ENCODE peak calls at places on chromosomes 7 and 10, in nine cellular contexts. One of them, this sample, is unnamed.

GRCh38 chr7:143331179-143331825 is 15.4 kb downstream of the CLCN1 start:
- DNase-seq in fibroblast of villous mesenchyme: peak
- DNase-seq in CD8-positive, alpha-beta T cell: no peak
- DNase-seq in cardiac muscle cell: no peak
- DNase-seq in B cell: no peak
- DNase-seq in A549: peak
- DNase-seq in AG04450: peak
- DNase-seq in esophagus muscularis mucosa: no peak
- DNase-seq in progenitor cell of endocrine pancreas: no peak
- DNase-seq in this sample: no peak

GRCh38 chr7:133678137-133678814 is 425.4 kb downstream of the EXOC4 start:
- DNase-seq in fibroblast of villous mesenchyme: no peak
- DNase-seq in CD8-positive, alpha-beta T cell: no peak
- DNase-seq in cardiac muscle cell: no peak
- DNase-seq in B cell: no peak
- DNase-seq in A549: no peak
- DNase-seq in AG04450: no peak
- DNase-seq in esophagus muscularis mucosa: no peak
- DNase-seq in progenitor cell of endocrine pancreas: no peak
- DNase-seq in this sample: no peak

GRCh38 chr10:36538945-36539586 is 586.3 kb upstream of the ANKRD30A start:
- DNase-seq in fibroblast of villous mesenchyme: peak
- DNase-seq in CD8-positive, alpha-beta T cell: no peak
- DNase-seq in cardiac muscle cell: no peak
- DNase-seq in B cell: no peak
- DNase-seq in A549: no peak
- DNase-seq in AG04450: no peak
- DNase-seq in esophagus muscularis mucosa: no peak
- DNase-seq in progenitor cell of endocrine pancreas: no peak
- DNase-seq in this sample: peak

GRCh38 chr7:2713978-2714377 is 26.0 kb downstream of the AMZ1 start:
- DNase-seq in fibroblast of villous mesenchyme: no peak
- DNase-seq in CD8-positive, alpha-beta T cell: no peak
- DNase-seq in cardiac muscle cell: no peak
- DNase-seq in B cell: no peak
- DNase-seq in A549: no peak
- DNase-seq in AG04450: no peak
- DNase-seq in esophagus muscularis mucosa: no peak
- DNase-seq in progenitor cell of endocrine pancreas: no peak
- DNase-seq in this sample: no peak

GRCh38 chr10:76469675-76470074 is 1038.3 kb downstream of the LRMDA start:
- DNase-seq in fibroblast of villous mesenchyme: no peak
- DNase-seq in CD8-positive, alpha-beta T cell: no peak
- DNase-seq in cardiac muscle cell: no peak
- DNase-seq in B cell: no peak
- DNase-seq in A549: no peak
- DNase-seq in AG04450: no peak
- DNase-seq in esophagus muscularis mucosa: no peak
- DNase-seq in progenitor cell of endocrine pancreas: no peak
- DNase-seq in this sample: no peak

GRCh38 chr7:77393261-77393660 is 22.9 kb downstream of the GSAP start:
- DNase-seq in fibroblast of villous mesenchyme: no peak
- DNase-seq in CD8-positive, alpha-beta T cell: no peak
- DNase-seq in cardiac muscle cell: no peak
- DNase-seq in B cell: no peak
- DNase-seq in A549: no peak
- DNase-seq in AG04450: no peak
- DNase-seq in esophagus muscularis mucosa: no peak
- DNase-seq in progenitor cell of endocrine pancreas: no peak
- DNase-seq in this sample: no peak

GRCh38 chr7:40151504-40151903 is 16.7 kb downstream of the SUGCT start:
- DNase-seq in fibroblast of villous mesenchyme: no peak
- DNase-seq in CD8-positive, alpha-beta T cell: no peak
- DNase-seq in cardiac muscle cell: no peak
- DNase-seq in B cell: no peak
- DNase-seq in A549: no peak
- DNase-seq in AG04450: no peak
- DNase-seq in esophagus muscularis mucosa: no peak
- DNase-seq in progenitor cell of endocrine pancreas: no peak
- DNase-seq in this sample: no peak

GRCh38 chr10:79116801-79117723 is 48.3 kb downstream of the ZMIZ1 start:
- DNase-seq in fibroblast of villous mesenchyme: peak
- DNase-seq in CD8-positive, alpha-beta T cell: no peak
- DNase-seq in cardiac muscle cell: peak
- DNase-seq in B cell: no peak
- DNase-seq in A549: no peak
- DNase-seq in AG04450: no peak
- DNase-seq in esophagus muscularis mucosa: no peak
- DNase-seq in progenitor cell of endocrine pancreas: no peak
- DNase-seq in this sample: no peak

GRCh38 chr7:23491502-23491901 is 21.2 kb upstream of the IGF2BP3 start:
- DNase-seq in fibroblast of villous mesenchyme: peak
- DNase-seq in CD8-positive, alpha-beta T cell: no peak
- DNase-seq in cardiac muscle cell: no peak
- DNase-seq in B cell: no peak
- DNase-seq in A549: no peak
- DNase-seq in AG04450: no peak
- DNase-seq in esophagus muscularis mucosa: no peak
- DNase-seq in progenitor cell of endocrine pancreas: no peak
- DNase-seq in this sample: no peak

GRCh38 chr7:128915271-128915819 is 4.8 kb upstream of the KCP start:
- DNase-seq in fibroblast of villous mesenchyme: no peak
- DNase-seq in CD8-positive, alpha-beta T cell: no peak
- DNase-seq in cardiac muscle cell: no peak
- DNase-seq in B cell: no peak
- DNase-seq in A549: no peak
- DNase-seq in AG04450: no peak
- DNase-seq in esophagus muscularis mucosa: no peak
- DNase-seq in progenitor cell of endocrine pancreas: no peak
- DNase-seq in this sample: no peak

GRCh38 chr10:103416436-103417147 is 20.2 kb downstream of the PDCD11 start:
- DNase-seq in fibroblast of villous mesenchyme: peak
- DNase-seq in CD8-positive, alpha-beta T cell: peak
- DNase-seq in cardiac muscle cell: peak
- DNase-seq in B cell: peak
- DNase-seq in A549: peak
- DNase-seq in AG04450: peak
- DNase-seq in esophagus muscularis mucosa: no peak
- DNase-seq in progenitor cell of endocrine pancreas: peak
- DNase-seq in this sample: peak

GRCh38 chr7:90432752-90433151 is 29.5 kb downstream of the CLDN12 start:
- DNase-seq in fibroblast of villous mesenchyme: no peak
- DNase-seq in CD8-positive, alpha-beta T cell: no peak
- DNase-seq in cardiac muscle cell: no peak
- DNase-seq in B cell: no peak
- DNase-seq in A549: no peak
- DNase-seq in AG04450: no peak
- DNase-seq in esophagus muscularis mucosa: no peak
- DNase-seq in progenitor cell of endocrine pancreas: no peak
- DNase-seq in this sample: no peak

GRCh38 chr10:124677871-124678565 is 66.2 kb downstream of the FAM53B start:
- DNase-seq in fibroblast of villous mesenchyme: peak
- DNase-seq in CD8-positive, alpha-beta T cell: no peak
- DNase-seq in cardiac muscle cell: peak
- DNase-seq in B cell: no peak
- DNase-seq in A549: no peak
- DNase-seq in AG04450: no peak
- DNase-seq in esophagus muscularis mucosa: no peak
- DNase-seq in progenitor cell of endocrine pancreas: no peak
- DNase-seq in this sample: no peak

DNA sequence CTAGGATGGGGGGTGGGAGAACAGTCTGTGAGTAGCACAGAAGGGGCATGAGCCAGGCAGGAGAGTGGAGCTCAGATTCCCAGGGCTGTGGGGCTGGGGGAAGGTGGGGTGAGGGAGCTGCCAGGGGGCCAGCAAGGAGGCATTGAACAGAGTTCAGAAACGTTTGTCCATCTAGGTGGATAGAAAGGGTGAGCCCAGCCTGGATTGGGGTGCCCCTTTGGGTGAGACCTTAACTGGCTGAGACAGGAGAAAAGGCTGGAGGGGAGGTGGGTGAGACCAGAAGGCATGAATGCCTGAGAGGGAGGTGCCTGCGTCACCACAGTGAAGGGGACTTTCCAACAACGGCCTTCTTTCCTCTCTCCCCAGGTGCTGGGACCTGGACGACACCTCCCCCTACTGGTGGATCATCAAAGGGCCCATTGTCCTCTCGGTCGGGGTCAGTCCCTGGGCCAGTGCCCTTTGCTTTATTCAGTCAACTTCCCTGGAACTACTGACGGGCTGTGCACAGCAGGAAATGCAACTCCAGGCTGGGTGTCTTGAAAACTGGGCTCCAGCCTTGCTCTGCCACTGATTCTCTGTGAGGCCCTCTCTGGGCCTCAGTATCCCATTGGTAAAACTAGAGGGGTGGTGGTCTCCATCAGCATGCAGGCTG is 11.0 kb downstream of the GHRHR start:
- DNase-seq in fibroblast of villous mesenchyme: peak
- DNase-seq in CD8-positive, alpha-beta T cell: peak
- DNase-seq in cardiac muscle cell: peak
- DNase-seq in B cell: peak
- DNase-seq in A549: peak
- DNase-seq in AG04450: no peak
- DNase-seq in esophagus muscularis mucosa: no peak
- DNase-seq in progenitor cell of endocrine pancreas: peak
- DNase-seq in this sample: peak
- TF ChIP-seq CTCF in fibroblast of villous mesenchyme: peak
- TF ChIP-seq CTCF in CD8-positive, alpha-beta T cell: no peak
- TF ChIP-seq CTCF in cardiac muscle cell: peak
- TF ChIP-seq CTCF in B cell: peak
- TF ChIP-seq CTCF in A549: peak
- TF ChIP-seq CTCF in AG04450: peak
- TF ChIP-seq CTCF in esophagus muscularis mucosa: peak
- TF ChIP-seq CTCF in progenitor cell of endocrine pancreas: peak
- TF ChIP-seq CTCF in this sample: peak

DNA sequence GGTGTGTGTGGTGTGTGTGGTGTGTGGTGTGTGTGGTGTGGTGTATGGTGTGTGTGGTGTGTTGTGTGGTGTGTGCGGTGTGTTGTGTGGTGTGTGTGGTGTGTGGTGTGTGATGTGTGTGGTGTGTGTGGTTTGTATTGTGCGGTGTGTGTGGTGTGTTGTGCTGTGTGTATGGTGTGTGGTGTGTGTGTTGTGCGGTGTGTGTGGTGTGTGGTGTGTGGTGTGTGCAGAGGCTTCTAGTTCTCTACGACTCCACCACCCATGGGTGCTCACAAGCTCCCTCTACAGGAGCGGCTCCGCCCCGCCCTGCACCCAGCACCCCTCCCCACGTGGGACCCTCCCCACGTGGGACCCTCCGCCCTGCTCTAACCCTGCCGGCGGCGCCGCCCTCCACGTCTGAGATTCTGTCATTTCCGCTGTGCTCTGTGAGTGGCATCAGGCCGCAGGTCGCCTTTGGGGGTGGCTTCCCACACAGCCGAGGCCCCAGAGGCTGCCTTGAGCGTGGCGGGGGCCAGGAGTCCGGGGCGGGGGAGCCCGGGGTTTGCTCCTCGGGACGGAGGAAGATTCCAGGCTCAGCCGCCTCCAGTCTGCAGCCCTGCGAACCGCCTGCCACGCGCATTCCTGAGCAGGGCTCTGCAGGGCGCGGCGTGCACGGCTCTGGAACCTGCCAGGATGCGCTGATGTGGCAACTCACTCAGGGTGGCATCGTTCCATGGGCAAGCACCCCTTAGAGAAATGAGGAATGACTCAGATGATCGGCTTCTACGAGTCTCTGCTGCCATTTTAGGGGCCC is 37.0 kb upstream of the DNAJB6 start:
- DNase-seq in fibroblast of villous mesenchyme: no peak
- DNase-seq in CD8-positive, alpha-beta T cell: no peak
- DNase-seq in cardiac muscle cell: no peak
- DNase-seq in B cell: peak
- DNase-seq in A549: peak
- DNase-seq in AG04450: no peak
- DNase-seq in esophagus muscularis mucosa: no peak
- DNase-seq in progenitor cell of endocrine pancreas: no peak
- DNase-seq in this sample: no peak
- TF ChIP-seq CTCF in fibroblast of villous mesenchyme: no peak
- TF ChIP-seq CTCF in CD8-positive, alpha-beta T cell: no peak
- TF ChIP-seq CTCF in cardiac muscle cell: peak
- TF ChIP-seq CTCF in B cell: no peak
- TF ChIP-seq CTCF in A549: peak
- TF ChIP-seq CTCF in AG04450: no peak
- TF ChIP-seq CTCF in esophagus muscularis mucosa: no peak
- TF ChIP-seq CTCF in progenitor cell of endocrine pancreas: no peak
- TF ChIP-seq CTCF in this sample: no peak

DNA sequence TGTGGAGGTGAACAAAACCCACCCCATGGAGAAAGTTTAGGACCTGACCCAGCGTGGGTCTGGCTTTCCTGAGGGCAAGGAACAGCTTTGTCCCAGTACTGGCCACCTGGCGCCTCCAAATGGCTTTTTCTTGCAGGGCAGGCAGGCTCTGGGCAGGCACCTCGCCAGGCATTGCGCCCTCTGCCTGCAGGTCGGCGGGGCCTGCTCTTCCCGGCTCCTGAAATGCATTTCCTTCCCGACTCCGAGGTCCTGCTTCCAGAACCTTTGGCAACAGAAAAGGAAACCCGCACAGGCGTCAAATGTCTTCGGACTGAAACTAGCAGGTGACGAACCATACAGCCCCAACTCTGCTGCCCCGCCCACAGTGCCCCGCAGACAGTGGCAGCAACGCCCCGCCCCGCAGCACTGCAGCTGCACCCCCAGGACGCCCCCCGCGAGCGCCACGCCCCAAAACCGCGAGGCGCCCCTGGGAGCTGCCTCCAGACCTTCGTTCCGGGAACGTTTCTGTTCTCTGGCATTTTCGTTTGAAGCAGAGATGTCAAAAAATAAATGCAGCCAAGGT is 65.5 kb downstream of the C10orf143 start:
- DNase-seq in fibroblast of villous mesenchyme: no peak
- DNase-seq in CD8-positive, alpha-beta T cell: no peak
- DNase-seq in cardiac muscle cell: peak
- DNase-seq in B cell: no peak
- DNase-seq in A549: no peak
- DNase-seq in AG04450: no peak
- DNase-seq in esophagus muscularis mucosa: no peak
- DNase-seq in progenitor cell of endocrine pancreas: no peak
- DNase-seq in this sample: peak
- TF ChIP-seq CTCF in fibroblast of villous mesenchyme: no peak
- TF ChIP-seq CTCF in CD8-positive, alpha-beta T cell: no peak
- TF ChIP-seq CTCF in cardiac muscle cell: peak
- TF ChIP-seq CTCF in B cell: no peak
- TF ChIP-seq CTCF in A549: peak
- TF ChIP-seq CTCF in AG04450: no peak
- TF ChIP-seq CTCF in esophagus muscularis mucosa: no peak
- TF ChIP-seq CTCF in progenitor cell of endocrine pancreas: peak
- TF ChIP-seq CTCF in this sample: no peak

DNA sequence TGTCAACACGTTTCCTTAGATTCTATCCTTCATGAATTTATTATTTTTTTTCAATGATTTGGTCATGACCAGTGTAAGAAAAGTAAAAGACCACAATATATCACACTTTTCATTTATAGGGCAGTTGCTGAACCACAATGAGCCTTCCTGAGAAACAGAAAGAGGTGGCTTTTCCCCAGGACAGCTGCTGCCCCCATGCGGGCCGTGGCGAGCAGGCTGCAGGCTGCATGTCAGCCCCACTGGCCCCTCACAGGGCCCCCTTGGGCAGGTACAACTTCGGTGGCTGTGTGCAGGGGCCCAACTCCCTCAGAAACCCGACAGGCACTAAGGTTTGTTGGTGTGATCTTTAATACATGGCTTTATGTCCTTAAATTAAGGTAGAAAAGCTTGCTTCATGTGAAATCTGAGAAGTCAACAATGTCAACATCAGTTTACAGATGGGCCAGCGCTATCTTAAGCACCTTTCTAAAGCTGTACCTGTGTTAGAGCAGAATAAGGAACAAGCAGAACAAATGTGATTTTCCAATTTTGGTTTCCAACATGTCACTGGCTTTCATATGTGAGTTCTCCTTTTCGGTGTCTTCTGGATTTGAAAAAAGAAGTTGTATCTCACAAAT is 10.6 kb downstream of the BEND7 start:
- DNase-seq in fibroblast of villous mesenchyme: no peak
- DNase-seq in CD8-positive, alpha-beta T cell: no peak
- DNase-seq in cardiac muscle cell: peak
- DNase-seq in B cell: no peak
- DNase-seq in A549: no peak
- DNase-seq in AG04450: no peak
- DNase-seq in esophagus muscularis mucosa: no peak
- DNase-seq in progenitor cell of endocrine pancreas: no peak
- DNase-seq in this sample: peak
- TF ChIP-seq CTCF in fibroblast of villous mesenchyme: peak
- TF ChIP-seq CTCF in CD8-positive, alpha-beta T cell: no peak
- TF ChIP-seq CTCF in cardiac muscle cell: peak
- TF ChIP-seq CTCF in B cell: no peak
- TF ChIP-seq CTCF in A549: peak
- TF ChIP-seq CTCF in AG04450: peak
- TF ChIP-seq CTCF in esophagus muscularis mucosa: peak
- TF ChIP-seq CTCF in progenitor cell of endocrine pancreas: peak
- TF ChIP-seq CTCF in this sample: no peak